ENCODE peak calls at places on chromosome 16, in four cellular contexts. X is T follicular helper cell, C is HFFc6, W is neural crest cell. P is an unnamed sample.

GRCh38 chr16:35207059-35207999 is 1747.9 kb downstream of the TP53TG3F start:
- DNase-seq in X (no peak), C (no peak), W (no peak), P (no peak)

GRCh38 chr16:77584205-77584859 is 138.0 kb upstream of the NUDT7 start:
- DNase-seq in X (peak; percentile 26), C (peak; percentile 58), W (peak; percentile 51), P (peak; percentile 41)

GRCh38 chr16:20674684-20675487 is 22.6 kb downstream of the ACSM1 start:
- DNase-seq in X (no peak), C (no peak), W (no peak), P (no peak)

GRCh38 chr16:85181091-85181738 is 68.9 kb upstream of the CIBAR2 start:
- DNase-seq in X (no peak), C (no peak), W (no peak), P (no peak)

GRCh38 chr16:78390070-78390469 is 290.6 kb downstream of the WWOX start:
- DNase-seq in X (no peak), C (no peak), W (no peak), P (no peak)

GRCh38 chr16:55478827-55479559 is at the start of gene MMP2:
- DNase-seq in X (no peak), C (peak; percentile 44), W (peak; percentile 62), P (no peak)

GRCh38 chr16:49467540-49468372 is 94.2 kb downstream of the C16orf78 start:
- DNase-seq in X (no peak), C (no peak), W (no peak), P (no peak)

GRCh38 chr16:15440852-15441251 is 6.5 kb downstream of the BMERB1 start:
- DNase-seq in X (no peak), C (peak; percentile 71), W (no peak), P (no peak)

GRCh38 chr16:49469323-49469670 is 95.7 kb downstream of the C16orf78 start:
- DNase-seq in X (no peak), C (no peak), W (no peak), P (no peak)

GRCh38 chr16:3979070-3979469 is 98.6 kb upstream of the CREBBP start:
- DNase-seq in X (no peak), C (no peak), W (no peak), P (no peak)

GRCh38 chr16:11134722-11135121 is 121.3 kb downstream of the SOCS1 start:
- DNase-seq in X (no peak), C (no peak), W (no peak), P (no peak)

GRCh38 chr16:88591577-88592021 is 21.4 kb downstream of the ZC3H18 start:
- DNase-seq in X (no peak), C (no peak), W (no peak), P (no peak)

GRCh38 chr16:24950275-24950674 is 64.9 kb downstream of the ARHGAP17 start:
- DNase-seq in X (no peak), C (peak; percentile 62), W (no peak), P (no peak)

GRCh38 chr16:59487067-59487466 is 753.0 kb upstream of the GOT2 start:
- DNase-seq in X (no peak), C (no peak), W (no peak), P (no peak)

GRCh38 chr16:18931756-18932155 is 5.5 kb upstream of the SMG1 start:
- DNase-seq in X (no peak), C (no peak), W (no peak), P (no peak)

GRCh38 chr16:82936941-82937551 is 310.3 kb downstream of the CDH13 start:
- DNase-seq in X (no peak), C (no peak), W (no peak), P (no peak)

GRCh38 chr16:35258381-35258780 is 1799.0 kb downstream of the TP53TG3F start:
- DNase-seq in X (no peak), C (no peak), W (no peak), P (no peak)

GRCh38 chr16:53489754-53490153 is 13.3 kb downstream of the AKTIP start:
- DNase-seq in X (no peak), C (no peak), W (no peak), P (no peak)

GRCh38 chr16:20166531-20167235 is 93.0 kb upstream of the GPR139 start:
- DNase-seq in X (no peak), C (no peak), W (no peak), P (no peak)

GRCh38 chr16:86087011-86087453 is 188.1 kb downstream of the IRF8 start:
- DNase-seq in X (no peak), C (no peak), W (no peak), P (no peak)

GRCh38 chr16:65202461-65202860 is 80.6 kb upstream of the CDH11 start:
- DNase-seq in X (no peak), C (peak; percentile 69), W (no peak), P (no peak)

GRCh38 chr16:55133654-55134053 is 190.3 kb upstream of the IRX6 start:
- DNase-seq in X (no peak), C (no peak), W (no peak), P (no peak)

GRCh38 chr16:79079656-79080420 is 520.7 kb downstream of the MAF start:
- DNase-seq in X (no peak), C (no peak), W (no peak), P (no peak)

GRCh38 chr16:29975811-29976511 is 2.3 kb downstream of the TAOK2 start:
- DNase-seq in X (no peak), C (no peak), W (no peak), P (peak; percentile 55)

GRCh38 chr16:54651440-54651839 is 279.2 kb upstream of the IRX5 start:
- DNase-seq in X (no peak), C (no peak), W (peak; percentile 50), P (peak; percentile 33)

GRCh38 chr16:31215287-31216115 is 1.4 kb downstream of the PYDC1 start:
- DNase-seq in X (no peak), C (peak; percentile 35), W (no peak), P (no peak)

GRCh38 chr16:27720731-27721547 is 171.0 kb downstream of the KATNIP start:
- DNase-seq in X (no peak), C (no peak), W (no peak), P (no peak)

GRCh38 chr16:47664653-47665325 is 203.7 kb downstream of the PHKB start:
- DNase-seq in X (no peak), C (no peak), W (no peak), P (no peak)

GRCh38 chr16:84040823-84041391 is 1.7 kb downstream of the SLC38A8 start:
- DNase-seq in X (no peak), C (peak; percentile 43), W (no peak), P (no peak)

GRCh38 chr16:75486014-75486404 is 9.2 kb downstream of the CHST6 start:
- DNase-seq in X (no peak), C (no peak), W (no peak), P (no peak)

GRCh38 chr16:16797239-16797638 is 418.3 kb downstream of the NPIPA7 start:
- DNase-seq in X (no peak), C (no peak), W (no peak), P (no peak)

GRCh38 chr16:78249056-78249455 is 149.6 kb downstream of the WWOX start:
- DNase-seq in X (no peak), C (no peak), W (no peak), P (no peak)

GRCh38 chr16:22117666-22118065 is 25.3 kb downstream of the VWA3A start:
- DNase-seq in X (no peak), C (no peak), W (no peak), P (no peak)

GRCh38 chr16:9484436-9484835 is 393.0 kb downstream of the HAPSTR1 start:
- DNase-seq in X (no peak), C (no peak), W (no peak), P (no peak)

GRCh38 chr16:19291459-19291858 is 5.9 kb downstream of the CLEC19A start:
- DNase-seq in X (no peak), C (no peak), W (peak; percentile 31), P (peak; percentile 95)

GRCh38 chr16:73228649-73229048 is 180.7 kb upstream of the ZFHX3 start:
- DNase-seq in X (no peak), C (peak; percentile 83), W (no peak), P (no peak)

GRCh38 chr16:81688182-81688581 is 90.9 kb upstream of the PLCG2 start:
- DNase-seq in X (no peak), C (no peak), W (no peak), P (no peak)

GRCh38 chr16:28549301-28549899 is 4.3 kb upstream of the SGF29 start:
- DNase-seq in X (no peak), C (peak; percentile 39), W (no peak), P (no peak)

GRCh38 chr16:84836234-84836647 is 16.5 kb downstream of the CRISPLD2 start:
- DNase-seq in X (no peak), C (peak; percentile 100), W (no peak), P (no peak)

P was measured in HAP-1.